ENCODE peak calls at places on chromosomes 13 and 19, in nine cellular contexts. F is left cardiac atrium; P is Caco-2; W is GM12865; K is upper lobe of right lung; L is activated T-cell treated with anti-CD3 and anti-CD28 coated beads, Interleukin-2, amount 50 U/mL, for 48 hours; R is A172; I is AG09309; J is GM03348. D is an unnamed sample.

GRCh38 chr19:4829001-4829712 is 2.4 kb downstream of the TICAM1 start:
- DNase-seq in I (no peak), K (no peak), F (no peak), R (no peak), W (peak), P (no peak), L (no peak), J (no peak), D (peak)

GRCh38 chr13:25178070-25178469 is 6.0 kb upstream of the AMER2 start:
- DNase-seq in J (no peak), W (no peak), R (no peak), F (no peak), I (no peak), P (no peak), L (no peak), K (no peak), D (no peak)

GRCh38 chr19:14479985-14480694 is 5.0 kb upstream of the PTGER1 start:
- DNase-seq in R (no peak), I (no peak), L (peak), P (peak), F (no peak), K (peak), W (peak), J (peak), D (peak)

GRCh38 chr13:52162279-52163101 is 3.1 kb upstream of the NEK3 start:
- DNase-seq in J (no peak), L (no peak), F (no peak), P (peak), W (no peak), K (no peak), R (peak), I (no peak), D (no peak)

GRCh38 chr19:57103573-57104277 is 16.1 kb upstream of the USP29 start:
- DNase-seq in W (peak), R (peak), L (peak), I (peak), J (peak), P (peak), K (no peak), F (peak), D (peak)

GRCh38 chr13:99969934-99970760 is 1.4 kb downstream of the ZIC5 start:
- DNase-seq in F (no peak), P (peak), R (peak), I (no peak), K (no peak), J (no peak), W (peak), L (peak), D (no peak)

GRCh38 chr19:6536138-6536671 is 5.4 kb downstream of the TNFSF9 start:
- DNase-seq in P (peak), R (peak), F (peak), L (peak), J (no peak), W (peak), I (no peak), K (no peak), D (peak)

GRCh38 chr13:51534075-51534817 is 50.0 kb upstream of the WDFY2 start:
- DNase-seq in P (no peak), I (no peak), W (peak), J (peak), R (peak), F (peak), L (no peak), K (peak), D (no peak)

GRCh38 chr13:66635526-66635925 is 594.6 kb downstream of the PCDH9 start:
- DNase-seq in I (peak), R (peak), L (no peak), P (no peak), F (no peak), K (no peak), W (no peak), J (peak), D (no peak)

GRCh38 chr13:106276876-106277275 is 258.6 kb downstream of the EFNB2 start:
- DNase-seq in P (no peak), J (no peak), K (no peak), L (no peak), I (peak), F (no peak), R (no peak), W (no peak), D (no peak)

GRCh38 chr13:98784666-98785065 is 32.2 kb upstream of the SLC15A1 start:
- DNase-seq in R (no peak), W (no peak), P (no peak), F (no peak), L (no peak), I (no peak), J (no peak), K (no peak), D (no peak)

GRCh38 chr13:44449999-44450821 is 76.6 kb downstream of the SERP2 start:
- DNase-seq in F (no peak), W (no peak), I (no peak), L (no peak), P (peak), J (no peak), K (no peak), R (no peak), D (no peak)

GRCh38 chr19:27741236-27741635 is 1471.7 kb downstream of the UQCRFS1 start:
- DNase-seq in R (no peak), J (no peak), I (no peak), L (no peak), K (no peak), F (no peak), W (no peak), P (no peak), D (no peak)

GRCh38 chr13:29684441-29684840 is 89.0 kb upstream of the SLC7A1 start:
- DNase-seq in F (no peak), L (no peak), K (no peak), P (no peak), J (peak), R (peak), I (no peak), W (no peak), D (no peak)

GRCh38 chr19:1913781-1914577 is 8.8 kb downstream of the ADAT3 start:
- DNase-seq in R (no peak), P (no peak), W (no peak), K (no peak), J (no peak), I (no peak), F (no peak), L (no peak), D (no peak)

GRCh38 chr19:43432866-43433673 is 18.4 kb downstream of the TEX101 start:
- DNase-seq in L (peak), F (peak), I (no peak), W (peak), R (peak), P (peak), K (peak), J (peak), D (peak)

GRCh38 chr19:13832096-13832495 is 36.9 kb downstream of the ZSWIM4 start:
- DNase-seq in L (no peak), F (no peak), K (no peak), P (no peak), J (no peak), R (no peak), W (no peak), I (no peak), D (no peak)